ENCODE peak calls at places on chromosomes 4 and X, in four cellular contexts. One of them, this sample, is unnamed.

GRCh38 chrX:4043951-4044350 is 330.5 kb upstream of the PRKX start:
- DNase-seq in lower lobe of right lung: no peak
- DNase-seq in choroid plexus epithelial cell: no peak
- DNase-seq in GM12865: no peak
- DNase-seq in this sample: no peak

GRCh38 chr4:39319678-39320077 is 46.5 kb downstream of the RFC1 start:
- DNase-seq in GM12865: no peak
- DNase-seq in lower lobe of right lung: no peak
- DNase-seq in choroid plexus epithelial cell: peak; percentile 92
- DNase-seq in this sample: peak; percentile 92

GRCh38 chrX:117990438-117990837 is 126.2 kb downstream of the KLHL13 start:
- DNase-seq in lower lobe of right lung: no peak
- DNase-seq in choroid plexus epithelial cell: no peak
- DNase-seq in GM12865: no peak
- DNase-seq in this sample: peak; percentile 74

GRCh38 chr4:5780831-5781480 is 70.0 kb downstream of the EVC start:
- DNase-seq in lower lobe of right lung: no peak
- DNase-seq in GM12865: no peak
- DNase-seq in choroid plexus epithelial cell: peak; percentile 27
- DNase-seq in this sample: peak; percentile 70

GRCh38 chr4:5863461-5864113 is 29.3 kb downstream of the CRMP1 start:
- DNase-seq in choroid plexus epithelial cell: peak; percentile 93
- DNase-seq in GM12865: peak; percentile 15
- DNase-seq in lower lobe of right lung: no peak
- DNase-seq in this sample: peak; percentile 80

GRCh38 chrX:23168291-23168690 is 166.4 kb upstream of the PTCHD1 start:
- DNase-seq in choroid plexus epithelial cell: no peak
- DNase-seq in GM12865: no peak
- DNase-seq in lower lobe of right lung: no peak
- DNase-seq in this sample: no peak

GRCh38 chrX:67544281-67544680 is 460 bp downstream of the AR start:
- DNase-seq in choroid plexus epithelial cell: no peak
- DNase-seq in GM12865: no peak
- DNase-seq in lower lobe of right lung: peak; percentile 34
- DNase-seq in this sample: no peak

GRCh38 chr4:3768842-3769641 is 2.9 kb downstream of the ADRA2C start:
- DNase-seq in choroid plexus epithelial cell: no peak
- DNase-seq in GM12865: no peak
- DNase-seq in lower lobe of right lung: no peak
- DNase-seq in this sample: no peak

GRCh38 chr4:111641813-111642579 is 503.3 kb upstream of the FAM241A start:
- DNase-seq in lower lobe of right lung: no peak
- DNase-seq in GM12865: peak; percentile 88
- DNase-seq in choroid plexus epithelial cell: peak; percentile 97
- DNase-seq in this sample: peak; percentile 92

GRCh38 chr4:123616970-123617392 is 220.4 kb downstream of the SPRY1 start:
- DNase-seq in lower lobe of right lung: peak; percentile 77
- DNase-seq in GM12865: no peak
- DNase-seq in choroid plexus epithelial cell: peak; percentile 81
- DNase-seq in this sample: no peak

GRCh38 chr4:24266951-24267577 is 317.3 kb downstream of the DHX15 start:
- DNase-seq in lower lobe of right lung: no peak
- DNase-seq in choroid plexus epithelial cell: peak; percentile 16
- DNase-seq in GM12865: no peak
- DNase-seq in this sample: peak; percentile 88

GRCh38 chr4:101288365-101289145 is 58.8 kb downstream of the PPP3CA start:
- DNase-seq in choroid plexus epithelial cell: peak; percentile 41
- DNase-seq in GM12865: no peak
- DNase-seq in lower lobe of right lung: no peak
- DNase-seq in this sample: no peak

GRCh38 chrX:72126539-72127140 is 5.1 kb downstream of the RTL5 start:
- DNase-seq in lower lobe of right lung: peak; percentile 79
- DNase-seq in GM12865: peak; percentile 77
- DNase-seq in choroid plexus epithelial cell: peak; percentile 84
- DNase-seq in this sample: peak; percentile 80

GRCh38 chr4:43481526-43481925 is 589.0 kb downstream of the GRXCR1 start:
- DNase-seq in lower lobe of right lung: no peak
- DNase-seq in GM12865: no peak
- DNase-seq in choroid plexus epithelial cell: no peak
- DNase-seq in this sample: no peak

GRCh38 chr4:24800273-24800880 is 5.0 kb downstream of the SOD3 start:
- DNase-seq in lower lobe of right lung: peak; percentile 48
- DNase-seq in choroid plexus epithelial cell: peak; percentile 30
- DNase-seq in GM12865: no peak
- DNase-seq in this sample: no peak

GRCh38 chr4:115334736-115335411 is 221.5 kb upstream of the NDST4 start:
- DNase-seq in GM12865: peak; percentile 57
- DNase-seq in choroid plexus epithelial cell: no peak
- DNase-seq in lower lobe of right lung: no peak
- DNase-seq in this sample: no peak

GRCh38 chr4:173257732-173258717 is 76.1 kb downstream of the HMGB2 start:
- DNase-seq in GM12865: peak; percentile 76
- DNase-seq in choroid plexus epithelial cell: peak; percentile 88
- DNase-seq in lower lobe of right lung: peak; percentile 51
- DNase-seq in this sample: peak; percentile 71

GRCh38 chr4:173261052-173261451 is 73.1 kb downstream of the HMGB2 start:
- DNase-seq in choroid plexus epithelial cell: no peak
- DNase-seq in GM12865: no peak
- DNase-seq in lower lobe of right lung: no peak
- DNase-seq in this sample: no peak

GRCh38 chr4:173258866-173259265 is 75.3 kb downstream of the HMGB2 start:
- DNase-seq in lower lobe of right lung: no peak
- DNase-seq in choroid plexus epithelial cell: no peak
- DNase-seq in GM12865: no peak
- DNase-seq in this sample: no peak

GRCh38 chr4:173256825-173257224 is 77.3 kb downstream of the HMGB2 start:
- DNase-seq in lower lobe of right lung: no peak
- DNase-seq in choroid plexus epithelial cell: no peak
- DNase-seq in GM12865: no peak
- DNase-seq in this sample: no peak

GRCh38 chr4:173259310-173259709 is 74.8 kb downstream of the HMGB2 start:
- DNase-seq in choroid plexus epithelial cell: no peak
- DNase-seq in lower lobe of right lung: no peak
- DNase-seq in GM12865: no peak
- DNase-seq in this sample: no peak
- TF ChIP-seq CTCF in choroid plexus epithelial cell: peak; percentile 45
- TF ChIP-seq CTCF in lower lobe of right lung: no peak
- TF ChIP-seq CTCF in GM12865: no peak
- TF ChIP-seq CTCF in this sample: no peak

DNA sequence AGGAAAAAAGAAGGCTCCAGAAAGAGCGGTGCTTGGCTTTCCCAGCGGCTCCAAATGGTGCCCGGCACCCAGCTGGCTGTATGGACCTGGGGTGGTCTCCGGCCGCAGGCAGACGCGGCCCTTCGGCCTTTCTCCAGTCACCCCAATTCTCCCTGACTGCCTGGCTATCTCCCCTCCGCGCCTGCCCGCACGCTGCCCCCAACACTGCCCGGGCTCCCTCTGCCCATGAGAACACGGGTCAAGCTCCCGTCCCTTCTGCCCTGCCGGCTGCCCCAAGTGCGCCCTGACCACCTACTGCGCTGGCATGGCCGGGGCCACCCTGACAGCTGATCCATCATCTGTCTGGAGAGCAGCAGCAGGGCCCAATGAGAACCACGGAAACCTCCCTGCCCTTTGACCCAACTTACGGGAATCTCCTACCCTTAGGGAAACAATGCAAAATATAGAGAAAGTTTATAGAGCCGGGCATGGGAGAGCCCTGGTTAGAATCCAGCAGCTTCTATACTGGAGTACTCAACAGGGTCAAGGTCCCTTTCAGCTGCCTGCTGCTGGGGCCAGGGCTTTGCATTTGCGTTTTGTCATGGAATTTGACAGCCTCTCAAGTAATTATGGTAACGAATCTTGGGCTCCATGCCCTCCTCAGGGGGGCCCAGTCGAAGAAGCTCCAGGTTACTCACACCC is 1.2 kb upstream of the FAM3A start:
- DNase-seq in GM12865: no peak
- DNase-seq in choroid plexus epithelial cell: no peak
- DNase-seq in lower lobe of right lung: no peak
- DNase-seq in this sample: no peak
- H3K4me3 ChIP-seq in GM12865: no peak overlapping the region
- H3K4me3 ChIP-seq in choroid plexus epithelial cell: peak overlapping the region; percentile 20
- H3K4me3 ChIP-seq in lower lobe of right lung: peak overlapping the region; percentile 67
- H3K4me3 ChIP-seq in this sample: no peak overlapping the region

GRCh38 chr4:48129307-48130014 is 4.6 kb downstream of the TXK start:
- DNase-seq in GM12865: no peak
- DNase-seq in choroid plexus epithelial cell: no peak
- DNase-seq in lower lobe of right lung: no peak
- DNase-seq in this sample: no peak
- TF ChIP-seq CTCF in GM12865: peak; percentile 25
- TF ChIP-seq CTCF in choroid plexus epithelial cell: peak; percentile 19
- TF ChIP-seq CTCF in lower lobe of right lung: no peak
- TF ChIP-seq CTCF in this sample: no peak

DNA sequence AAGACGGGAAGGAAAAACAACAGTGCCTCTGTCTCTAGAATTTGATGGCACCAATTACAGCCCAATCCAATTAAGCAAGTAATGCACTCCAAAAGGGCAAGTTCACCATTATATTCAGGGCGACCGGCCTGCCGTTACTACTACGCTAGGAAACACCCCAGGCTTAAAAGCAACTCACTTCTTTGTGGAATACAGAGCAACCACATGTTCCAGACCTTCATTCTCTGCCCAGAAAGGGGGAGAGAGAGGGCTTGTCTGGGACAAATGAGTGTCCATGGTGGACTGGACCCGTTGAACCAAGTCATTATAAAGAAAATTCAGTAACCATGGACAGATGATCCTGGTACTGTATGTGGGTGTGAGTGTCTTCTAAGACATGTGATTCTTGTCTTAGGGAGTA is 1.6 kb downstream of the KDR start:
- DNase-seq in choroid plexus epithelial cell: no peak
- DNase-seq in lower lobe of right lung: no peak
- DNase-seq in GM12865: no peak
- DNase-seq in this sample: no peak
- H3K4me3 ChIP-seq in choroid plexus epithelial cell: peak overlapping the region; percentile 76
- H3K4me3 ChIP-seq in lower lobe of right lung: peak overlapping the region; percentile 69
- H3K4me3 ChIP-seq in GM12865: no peak overlapping the region
- H3K4me3 ChIP-seq in this sample: no peak overlapping the region

GRCh38 chrX:149631293-149632165 is at the start of gene TMEM185A:
- DNase-seq in choroid plexus epithelial cell: peak; percentile 38
- DNase-seq in GM12865: peak; percentile 76
- DNase-seq in lower lobe of right lung: peak; percentile 81
- DNase-seq in this sample: peak; percentile 42

GRCh38 chrX:149628768-149629167 is 2.8 kb downstream of the TMEM185A start:
- DNase-seq in lower lobe of right lung: no peak
- DNase-seq in GM12865: no peak
- DNase-seq in choroid plexus epithelial cell: no peak
- DNase-seq in this sample: no peak

GRCh38 chrX:149629730-149630387 is 1.7 kb downstream of the TMEM185A start:
- DNase-seq in GM12865: no peak
- DNase-seq in lower lobe of right lung: no peak
- DNase-seq in choroid plexus epithelial cell: no peak
- DNase-seq in this sample: no peak

GRCh38 chrX:149628280-149628679 is 3.3 kb downstream of the TMEM185A start:
- DNase-seq in choroid plexus epithelial cell: no peak
- DNase-seq in GM12865: no peak
- DNase-seq in lower lobe of right lung: no peak
- DNase-seq in this sample: peak; percentile 92

GRCh38 chrX:149630681-149631292 is 805 bp downstream of the TMEM185A start:
- DNase-seq in lower lobe of right lung: no peak
- DNase-seq in GM12865: no peak
- DNase-seq in choroid plexus epithelial cell: peak; percentile 71
- DNase-seq in this sample: peak; percentile 39
- TF ChIP-seq CTCF in lower lobe of right lung: no peak
- TF ChIP-seq CTCF in GM12865: no peak
- TF ChIP-seq CTCF in choroid plexus epithelial cell: peak; percentile 37
- TF ChIP-seq CTCF in this sample: no peak

DNA sequence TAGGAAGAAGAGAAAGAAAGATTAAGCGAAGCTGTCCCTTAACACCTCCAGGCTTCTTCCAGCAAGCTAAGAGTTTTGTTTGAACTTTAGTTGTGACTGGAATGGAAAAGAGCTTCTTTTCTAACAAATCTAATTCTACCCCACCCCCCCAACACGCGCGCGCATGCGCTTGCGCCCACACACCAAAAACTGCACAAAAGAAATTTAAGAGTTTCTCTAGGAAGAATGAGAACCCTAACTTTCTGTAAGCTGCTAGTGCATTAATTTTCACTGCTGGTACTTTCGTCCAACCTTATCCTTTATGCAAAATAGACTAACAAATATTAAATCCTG is 9.0 kb upstream of the INTU start:
- DNase-seq in GM12865: no peak
- DNase-seq in choroid plexus epithelial cell: peak; percentile 57
- DNase-seq in lower lobe of right lung: no peak
- DNase-seq in this sample: no peak
- H3K4me3 ChIP-seq in GM12865: peak overlapping the region; percentile 15
- H3K4me3 ChIP-seq in choroid plexus epithelial cell: peak overlapping the region; percentile 71
- H3K4me3 ChIP-seq in lower lobe of right lung: peak overlapping the region; percentile 66
- H3K4me3 ChIP-seq in this sample: peak overlapping the region; percentile 69